ENCODE peak calls at places on chromosomes 5 and 9, in six cellular contexts. One of them, this sample, is unnamed.

GRCh38 chr9:128020692-128021091 is 39.9 kb upstream of the EEIG1 start:
- DNase-seq in activated CD4-positive, alpha-beta T cell treated with anti-CD3 and anti-CD28 coated beads for 48 hours: no peak
- DNase-seq in effector memory CD8-positive, alpha-beta T cell: no peak
- DNase-seq in stimulated activated CD4-positive, alpha-beta T cell treated with anti-CD3 and anti-CD28 coated beads, Interleukin-15, amount 100 ng/mL, for 24 hours: no peak
- DNase-seq in neural progenitor cell: no peak
- DNase-seq in AML-193: no peak
- DNase-seq in this sample: no peak

GRCh38 chr9:15157371-15157770 is 149.6 kb downstream of the TTC39B start:
- DNase-seq in activated CD4-positive, alpha-beta T cell treated with anti-CD3 and anti-CD28 coated beads for 48 hours: no peak
- DNase-seq in effector memory CD8-positive, alpha-beta T cell: no peak
- DNase-seq in stimulated activated CD4-positive, alpha-beta T cell treated with anti-CD3 and anti-CD28 coated beads, Interleukin-15, amount 100 ng/mL, for 24 hours: no peak
- DNase-seq in neural progenitor cell: no peak
- DNase-seq in AML-193: no peak
- DNase-seq in this sample: no peak

GRCh38 chr9:122785269-122785668 is 3.5 kb upstream of the OR5C1 start:
- DNase-seq in activated CD4-positive, alpha-beta T cell treated with anti-CD3 and anti-CD28 coated beads for 48 hours: no peak
- DNase-seq in effector memory CD8-positive, alpha-beta T cell: no peak
- DNase-seq in stimulated activated CD4-positive, alpha-beta T cell treated with anti-CD3 and anti-CD28 coated beads, Interleukin-15, amount 100 ng/mL, for 24 hours: no peak
- DNase-seq in neural progenitor cell: no peak
- DNase-seq in AML-193: no peak
- DNase-seq in this sample: no peak

GRCh38 chr9:112112519-112112918 is 62.6 kb downstream of the SUSD1 start:
- DNase-seq in activated CD4-positive, alpha-beta T cell treated with anti-CD3 and anti-CD28 coated beads for 48 hours: no peak
- DNase-seq in effector memory CD8-positive, alpha-beta T cell: no peak
- DNase-seq in stimulated activated CD4-positive, alpha-beta T cell treated with anti-CD3 and anti-CD28 coated beads, Interleukin-15, amount 100 ng/mL, for 24 hours: no peak
- DNase-seq in neural progenitor cell: no peak
- DNase-seq in AML-193: no peak
- DNase-seq in this sample: no peak

GRCh38 chr5:77893225-77893860 is 117.2 kb upstream of the TBCA start:
- DNase-seq in activated CD4-positive, alpha-beta T cell treated with anti-CD3 and anti-CD28 coated beads for 48 hours: peak; percentile 16
- DNase-seq in effector memory CD8-positive, alpha-beta T cell: no peak
- DNase-seq in stimulated activated CD4-positive, alpha-beta T cell treated with anti-CD3 and anti-CD28 coated beads, Interleukin-15, amount 100 ng/mL, for 24 hours: peak; percentile 6
- DNase-seq in neural progenitor cell: no peak
- DNase-seq in AML-193: no peak
- DNase-seq in this sample: no peak

GRCh38 chr5:132059696-132060500 is 557 bp upstream of the IL3 start:
- DNase-seq in activated CD4-positive, alpha-beta T cell treated with anti-CD3 and anti-CD28 coated beads for 48 hours: no peak
- DNase-seq in effector memory CD8-positive, alpha-beta T cell: no peak
- DNase-seq in stimulated activated CD4-positive, alpha-beta T cell treated with anti-CD3 and anti-CD28 coated beads, Interleukin-15, amount 100 ng/mL, for 24 hours: no peak
- DNase-seq in neural progenitor cell: no peak
- DNase-seq in AML-193: no peak
- DNase-seq in this sample: no peak

GRCh38 chr9:15670884-15671283 is 118.0 kb downstream of the CCDC171 start:
- DNase-seq in activated CD4-positive, alpha-beta T cell treated with anti-CD3 and anti-CD28 coated beads for 48 hours: no peak
- DNase-seq in effector memory CD8-positive, alpha-beta T cell: no peak
- DNase-seq in stimulated activated CD4-positive, alpha-beta T cell treated with anti-CD3 and anti-CD28 coated beads, Interleukin-15, amount 100 ng/mL, for 24 hours: no peak
- DNase-seq in neural progenitor cell: no peak
- DNase-seq in AML-193: no peak
- DNase-seq in this sample: no peak

GRCh38 chr9:123063172-123063508 is 29.7 kb downstream of the GPR21 start:
- DNase-seq in activated CD4-positive, alpha-beta T cell treated with anti-CD3 and anti-CD28 coated beads for 48 hours: no peak
- DNase-seq in effector memory CD8-positive, alpha-beta T cell: no peak
- DNase-seq in stimulated activated CD4-positive, alpha-beta T cell treated with anti-CD3 and anti-CD28 coated beads, Interleukin-15, amount 100 ng/mL, for 24 hours: no peak
- DNase-seq in neural progenitor cell: no peak
- DNase-seq in AML-193: no peak
- DNase-seq in this sample: no peak

GRCh38 chr9:69085523-69086283 is 50.2 kb downstream of the FXN start:
- DNase-seq in activated CD4-positive, alpha-beta T cell treated with anti-CD3 and anti-CD28 coated beads for 48 hours: no peak
- DNase-seq in effector memory CD8-positive, alpha-beta T cell: no peak
- DNase-seq in stimulated activated CD4-positive, alpha-beta T cell treated with anti-CD3 and anti-CD28 coated beads, Interleukin-15, amount 100 ng/mL, for 24 hours: no peak
- DNase-seq in neural progenitor cell: no peak
- DNase-seq in AML-193: no peak
- DNase-seq in this sample: no peak

GRCh38 chr5:35857606-35858205 is 1.0 kb downstream of the IL7R start:
- DNase-seq in activated CD4-positive, alpha-beta T cell treated with anti-CD3 and anti-CD28 coated beads for 48 hours: no peak
- DNase-seq in effector memory CD8-positive, alpha-beta T cell: no peak
- DNase-seq in stimulated activated CD4-positive, alpha-beta T cell treated with anti-CD3 and anti-CD28 coated beads, Interleukin-15, amount 100 ng/mL, for 24 hours: no peak
- DNase-seq in neural progenitor cell: no peak
- DNase-seq in AML-193: no peak
- DNase-seq in this sample: no peak

GRCh38 chr5:171907731-171908343 is 98.6 kb downstream of the FBXW11 start:
- DNase-seq in activated CD4-positive, alpha-beta T cell treated with anti-CD3 and anti-CD28 coated beads for 48 hours: peak; percentile 57
- DNase-seq in effector memory CD8-positive, alpha-beta T cell: peak; percentile 47
- DNase-seq in stimulated activated CD4-positive, alpha-beta T cell treated with anti-CD3 and anti-CD28 coated beads, Interleukin-15, amount 100 ng/mL, for 24 hours: peak; percentile 67
- DNase-seq in neural progenitor cell: peak; percentile 76
- DNase-seq in AML-193: peak; percentile 65
- DNase-seq in this sample: no peak

GRCh38 chr9:131744171-131744714 is 4.4 kb upstream of the RAPGEF1 start:
- DNase-seq in activated CD4-positive, alpha-beta T cell treated with anti-CD3 and anti-CD28 coated beads for 48 hours: no peak
- DNase-seq in effector memory CD8-positive, alpha-beta T cell: no peak
- DNase-seq in stimulated activated CD4-positive, alpha-beta T cell treated with anti-CD3 and anti-CD28 coated beads, Interleukin-15, amount 100 ng/mL, for 24 hours: no peak
- DNase-seq in neural progenitor cell: no peak
- DNase-seq in AML-193: no peak
- DNase-seq in this sample: peak; percentile 23

GRCh38 chr9:92191801-92192200 is 76.6 kb upstream of the SPTLC1 start:
- DNase-seq in activated CD4-positive, alpha-beta T cell treated with anti-CD3 and anti-CD28 coated beads for 48 hours: no peak
- DNase-seq in effector memory CD8-positive, alpha-beta T cell: no peak
- DNase-seq in stimulated activated CD4-positive, alpha-beta T cell treated with anti-CD3 and anti-CD28 coated beads, Interleukin-15, amount 100 ng/mL, for 24 hours: no peak
- DNase-seq in neural progenitor cell: no peak
- DNase-seq in AML-193: no peak
- DNase-seq in this sample: no peak

GRCh38 chr5:38926121-38926520 is 80.3 kb downstream of the OSMR start:
- DNase-seq in activated CD4-positive, alpha-beta T cell treated with anti-CD3 and anti-CD28 coated beads for 48 hours: no peak
- DNase-seq in effector memory CD8-positive, alpha-beta T cell: no peak
- DNase-seq in stimulated activated CD4-positive, alpha-beta T cell treated with anti-CD3 and anti-CD28 coated beads, Interleukin-15, amount 100 ng/mL, for 24 hours: no peak
- DNase-seq in neural progenitor cell: no peak
- DNase-seq in AML-193: no peak
- DNase-seq in this sample: no peak

GRCh38 chr9:137347928-137348327 is 45.9 kb upstream of the NRARP start:
- DNase-seq in activated CD4-positive, alpha-beta T cell treated with anti-CD3 and anti-CD28 coated beads for 48 hours: no peak
- DNase-seq in effector memory CD8-positive, alpha-beta T cell: no peak
- DNase-seq in stimulated activated CD4-positive, alpha-beta T cell treated with anti-CD3 and anti-CD28 coated beads, Interleukin-15, amount 100 ng/mL, for 24 hours: no peak
- DNase-seq in neural progenitor cell: no peak
- DNase-seq in AML-193: no peak
- DNase-seq in this sample: no peak

GRCh38 chr9:83537331-83538171 is 650 bp downstream of the FRMD3 start:
- DNase-seq in activated CD4-positive, alpha-beta T cell treated with anti-CD3 and anti-CD28 coated beads for 48 hours: no peak
- DNase-seq in effector memory CD8-positive, alpha-beta T cell: no peak
- DNase-seq in stimulated activated CD4-positive, alpha-beta T cell treated with anti-CD3 and anti-CD28 coated beads, Interleukin-15, amount 100 ng/mL, for 24 hours: peak; percentile 3
- DNase-seq in neural progenitor cell: peak; percentile 66
- DNase-seq in AML-193: no peak
- DNase-seq in this sample: no peak

GRCh38 chr9:100324594-100325200 is 28.0 kb downstream of the TEX10 start:
- DNase-seq in activated CD4-positive, alpha-beta T cell treated with anti-CD3 and anti-CD28 coated beads for 48 hours: no peak
- DNase-seq in effector memory CD8-positive, alpha-beta T cell: no peak
- DNase-seq in stimulated activated CD4-positive, alpha-beta T cell treated with anti-CD3 and anti-CD28 coated beads, Interleukin-15, amount 100 ng/mL, for 24 hours: no peak
- DNase-seq in neural progenitor cell: peak; percentile 45
- DNase-seq in AML-193: peak; percentile 69
- DNase-seq in this sample: no peak

GRCh38 chr5:73412597-73412988 is 36.0 kb downstream of the FOXD1 start:
- DNase-seq in activated CD4-positive, alpha-beta T cell treated with anti-CD3 and anti-CD28 coated beads for 48 hours: no peak
- DNase-seq in effector memory CD8-positive, alpha-beta T cell: no peak
- DNase-seq in stimulated activated CD4-positive, alpha-beta T cell treated with anti-CD3 and anti-CD28 coated beads, Interleukin-15, amount 100 ng/mL, for 24 hours: no peak
- DNase-seq in neural progenitor cell: no peak
- DNase-seq in AML-193: no peak
- DNase-seq in this sample: no peak

GRCh38 chr9:36793277-36793676 is 220.6 kb downstream of the MELK start:
- DNase-seq in activated CD4-positive, alpha-beta T cell treated with anti-CD3 and anti-CD28 coated beads for 48 hours: peak; percentile 33
- DNase-seq in effector memory CD8-positive, alpha-beta T cell: no peak
- DNase-seq in stimulated activated CD4-positive, alpha-beta T cell treated with anti-CD3 and anti-CD28 coated beads, Interleukin-15, amount 100 ng/mL, for 24 hours: no peak
- DNase-seq in neural progenitor cell: no peak
- DNase-seq in AML-193: no peak
- DNase-seq in this sample: no peak

GRCh38 chr9:115234094-115234493 is 116.1 kb upstream of the TNC start:
- DNase-seq in activated CD4-positive, alpha-beta T cell treated with anti-CD3 and anti-CD28 coated beads for 48 hours: no peak
- DNase-seq in effector memory CD8-positive, alpha-beta T cell: no peak
- DNase-seq in stimulated activated CD4-positive, alpha-beta T cell treated with anti-CD3 and anti-CD28 coated beads, Interleukin-15, amount 100 ng/mL, for 24 hours: no peak
- DNase-seq in neural progenitor cell: no peak
- DNase-seq in AML-193: no peak
- DNase-seq in this sample: no peak

GRCh38 chr9:136576269-136576626 is 30.4 kb upstream of the NOTCH1 start:
- DNase-seq in activated CD4-positive, alpha-beta T cell treated with anti-CD3 and anti-CD28 coated beads for 48 hours: peak; percentile 25
- DNase-seq in effector memory CD8-positive, alpha-beta T cell: no peak
- DNase-seq in stimulated activated CD4-positive, alpha-beta T cell treated with anti-CD3 and anti-CD28 coated beads, Interleukin-15, amount 100 ng/mL, for 24 hours: peak; percentile 26
- DNase-seq in neural progenitor cell: no peak
- DNase-seq in AML-193: no peak
- DNase-seq in this sample: no peak

GRCh38 chr9:113507256-113507655 is 43.7 kb downstream of the RGS3 start:
- DNase-seq in activated CD4-positive, alpha-beta T cell treated with anti-CD3 and anti-CD28 coated beads for 48 hours: no peak
- DNase-seq in effector memory CD8-positive, alpha-beta T cell: no peak
- DNase-seq in stimulated activated CD4-positive, alpha-beta T cell treated with anti-CD3 and anti-CD28 coated beads, Interleukin-15, amount 100 ng/mL, for 24 hours: no peak
- DNase-seq in neural progenitor cell: no peak
- DNase-seq in AML-193: no peak
- DNase-seq in this sample: no peak

GRCh38 chr9:7622481-7622880 is 177.1 kb downstream of the DMAC1 start:
- DNase-seq in activated CD4-positive, alpha-beta T cell treated with anti-CD3 and anti-CD28 coated beads for 48 hours: no peak
- DNase-seq in effector memory CD8-positive, alpha-beta T cell: no peak
- DNase-seq in stimulated activated CD4-positive, alpha-beta T cell treated with anti-CD3 and anti-CD28 coated beads, Interleukin-15, amount 100 ng/mL, for 24 hours: no peak
- DNase-seq in neural progenitor cell: no peak
- DNase-seq in AML-193: no peak
- DNase-seq in this sample: no peak

GRCh38 chr5:78810098-78810497 is 161.5 kb upstream of the LHFPL2 start:
- DNase-seq in activated CD4-positive, alpha-beta T cell treated with anti-CD3 and anti-CD28 coated beads for 48 hours: no peak
- DNase-seq in effector memory CD8-positive, alpha-beta T cell: no peak
- DNase-seq in stimulated activated CD4-positive, alpha-beta T cell treated with anti-CD3 and anti-CD28 coated beads, Interleukin-15, amount 100 ng/mL, for 24 hours: no peak
- DNase-seq in neural progenitor cell: no peak
- DNase-seq in AML-193: no peak
- DNase-seq in this sample: no peak

GRCh38 chr9:88477300-88477751 is 57.7 kb upstream of the NXNL2 start:
- DNase-seq in activated CD4-positive, alpha-beta T cell treated with anti-CD3 and anti-CD28 coated beads for 48 hours: no peak
- DNase-seq in effector memory CD8-positive, alpha-beta T cell: no peak
- DNase-seq in stimulated activated CD4-positive, alpha-beta T cell treated with anti-CD3 and anti-CD28 coated beads, Interleukin-15, amount 100 ng/mL, for 24 hours: no peak
- DNase-seq in neural progenitor cell: no peak
- DNase-seq in AML-193: no peak
- DNase-seq in this sample: no peak

GRCh38 chr9:19154135-19154612 is 26.9 kb upstream of the PLIN2 start:
- DNase-seq in activated CD4-positive, alpha-beta T cell treated with anti-CD3 and anti-CD28 coated beads for 48 hours: no peak
- DNase-seq in effector memory CD8-positive, alpha-beta T cell: no peak
- DNase-seq in stimulated activated CD4-positive, alpha-beta T cell treated with anti-CD3 and anti-CD28 coated beads, Interleukin-15, amount 100 ng/mL, for 24 hours: no peak
- DNase-seq in neural progenitor cell: no peak
- DNase-seq in AML-193: peak; percentile 82
- DNase-seq in this sample: peak; percentile 47

GRCh38 chr5:114362197-114362976 is 517 bp downstream of the KCNN2 start:
- DNase-seq in activated CD4-positive, alpha-beta T cell treated with anti-CD3 and anti-CD28 coated beads for 48 hours: peak; percentile 3
- DNase-seq in effector memory CD8-positive, alpha-beta T cell: no peak
- DNase-seq in stimulated activated CD4-positive, alpha-beta T cell treated with anti-CD3 and anti-CD28 coated beads, Interleukin-15, amount 100 ng/mL, for 24 hours: peak; percentile 9
- DNase-seq in neural progenitor cell: peak; percentile 88
- DNase-seq in AML-193: no peak
- DNase-seq in this sample: no peak

GRCh38 chr5:115179068-115179958 is 9.6 kb upstream of the TRIM36 start:
- DNase-seq in activated CD4-positive, alpha-beta T cell treated with anti-CD3 and anti-CD28 coated beads for 48 hours: peak; percentile 20
- DNase-seq in effector memory CD8-positive, alpha-beta T cell: no peak
- DNase-seq in stimulated activated CD4-positive, alpha-beta T cell treated with anti-CD3 and anti-CD28 coated beads, Interleukin-15, amount 100 ng/mL, for 24 hours: peak; percentile 14
- DNase-seq in neural progenitor cell: peak; percentile 77
- DNase-seq in AML-193: no peak
- DNase-seq in this sample: no peak